ENCODE peak calls at places on chromosomes 5 and 9, in ten cellular contexts. One of them, this sample, is unnamed.

GRCh38 chr5:68730220-68731010 is 363.4 kb upstream of the SLC30A5 start:
- DNase-seq in activated T-cell treated with anti-CD3 and anti-CD28 coated beads for 1 hour: no peak
- DNase-seq in smooth muscle cell of the brain vasculature: peak
- DNase-seq in GDM1: no peak
- DNase-seq in CD4-positive, alpha-beta T cell: no peak
- DNase-seq in endothelial cell of umbilical vein: peak
- DNase-seq in B cell: no peak
- DNase-seq in hypothalamus: peak
- DNase-seq in RCC 7860: peak
- DNase-seq in nucleus accumbens: peak
- DNase-seq in this sample: no peak

GRCh38 chr5:145014109-145014508 is 821.0 kb downstream of the PRELID2 start:
- DNase-seq in hypothalamus: no peak
- DNase-seq in endothelial cell of umbilical vein: no peak
- DNase-seq in smooth muscle cell of the brain vasculature: no peak
- DNase-seq in activated T-cell treated with anti-CD3 and anti-CD28 coated beads for 1 hour: no peak
- DNase-seq in B cell: no peak
- DNase-seq in RCC 7860: no peak
- DNase-seq in nucleus accumbens: no peak
- DNase-seq in CD4-positive, alpha-beta T cell: no peak
- DNase-seq in GDM1: no peak
- DNase-seq in this sample: no peak

GRCh38 chr9:265209-265900 is 50.7 kb downstream of the DOCK8 start:
- DNase-seq in activated T-cell treated with anti-CD3 and anti-CD28 coated beads for 1 hour: no peak
- DNase-seq in RCC 7860: no peak
- DNase-seq in nucleus accumbens: no peak
- DNase-seq in smooth muscle cell of the brain vasculature: no peak
- DNase-seq in CD4-positive, alpha-beta T cell: no peak
- DNase-seq in GDM1: no peak
- DNase-seq in B cell: no peak
- DNase-seq in endothelial cell of umbilical vein: no peak
- DNase-seq in hypothalamus: no peak
- DNase-seq in this sample: no peak

GRCh38 chr9:75188756-75189155 is 100.4 kb downstream of the OSTF1 start:
- DNase-seq in hypothalamus: no peak
- DNase-seq in nucleus accumbens: no peak
- DNase-seq in CD4-positive, alpha-beta T cell: no peak
- DNase-seq in endothelial cell of umbilical vein: no peak
- DNase-seq in smooth muscle cell of the brain vasculature: no peak
- DNase-seq in RCC 7860: no peak
- DNase-seq in B cell: no peak
- DNase-seq in activated T-cell treated with anti-CD3 and anti-CD28 coated beads for 1 hour: no peak
- DNase-seq in GDM1: no peak
- DNase-seq in this sample: no peak

GRCh38 chr5:76283670-76284069 is 119.4 kb upstream of the IQGAP2 start:
- DNase-seq in activated T-cell treated with anti-CD3 and anti-CD28 coated beads for 1 hour: no peak
- DNase-seq in GDM1: no peak
- DNase-seq in hypothalamus: no peak
- DNase-seq in CD4-positive, alpha-beta T cell: no peak
- DNase-seq in nucleus accumbens: no peak
- DNase-seq in RCC 7860: no peak
- DNase-seq in smooth muscle cell of the brain vasculature: no peak
- DNase-seq in B cell: no peak
- DNase-seq in endothelial cell of umbilical vein: no peak
- DNase-seq in this sample: no peak

GRCh38 chr5:68405026-68405684 is 189.6 kb downstream of the PIK3R1 start:
- DNase-seq in GDM1: no peak
- DNase-seq in B cell: no peak
- DNase-seq in endothelial cell of umbilical vein: no peak
- DNase-seq in activated T-cell treated with anti-CD3 and anti-CD28 coated beads for 1 hour: no peak
- DNase-seq in nucleus accumbens: no peak
- DNase-seq in RCC 7860: peak
- DNase-seq in hypothalamus: no peak
- DNase-seq in smooth muscle cell of the brain vasculature: no peak
- DNase-seq in CD4-positive, alpha-beta T cell: no peak
- DNase-seq in this sample: no peak

GRCh38 chr5:174972291-174972690 is 247.9 kb downstream of the MSX2 start:
- DNase-seq in smooth muscle cell of the brain vasculature: no peak
- DNase-seq in B cell: no peak
- DNase-seq in GDM1: no peak
- DNase-seq in activated T-cell treated with anti-CD3 and anti-CD28 coated beads for 1 hour: no peak
- DNase-seq in endothelial cell of umbilical vein: no peak
- DNase-seq in CD4-positive, alpha-beta T cell: no peak
- DNase-seq in nucleus accumbens: no peak
- DNase-seq in hypothalamus: no peak
- DNase-seq in RCC 7860: no peak
- DNase-seq in this sample: no peak

GRCh38 chr5:84370176-84370575 is 14.5 kb downstream of the EDIL3 start:
- DNase-seq in GDM1: no peak
- DNase-seq in RCC 7860: no peak
- DNase-seq in endothelial cell of umbilical vein: no peak
- DNase-seq in B cell: no peak
- DNase-seq in hypothalamus: no peak
- DNase-seq in smooth muscle cell of the brain vasculature: no peak
- DNase-seq in CD4-positive, alpha-beta T cell: no peak
- DNase-seq in activated T-cell treated with anti-CD3 and anti-CD28 coated beads for 1 hour: no peak
- DNase-seq in nucleus accumbens: no peak
- DNase-seq in this sample: no peak

GRCh38 chr5:176844706-176845391 is 34.5 kb downstream of the UNC5A start:
- DNase-seq in smooth muscle cell of the brain vasculature: no peak
- DNase-seq in CD4-positive, alpha-beta T cell: no peak
- DNase-seq in activated T-cell treated with anti-CD3 and anti-CD28 coated beads for 1 hour: no peak
- DNase-seq in endothelial cell of umbilical vein: no peak
- DNase-seq in nucleus accumbens: no peak
- DNase-seq in GDM1: no peak
- DNase-seq in RCC 7860: peak
- DNase-seq in hypothalamus: no peak
- DNase-seq in B cell: no peak
- DNase-seq in this sample: no peak

GRCh38 chr9:85408494-85408893 is 333.3 kb downstream of the AGTPBP1 start:
- DNase-seq in GDM1: no peak
- DNase-seq in smooth muscle cell of the brain vasculature: no peak
- DNase-seq in activated T-cell treated with anti-CD3 and anti-CD28 coated beads for 1 hour: no peak
- DNase-seq in nucleus accumbens: no peak
- DNase-seq in CD4-positive, alpha-beta T cell: no peak
- DNase-seq in endothelial cell of umbilical vein: no peak
- DNase-seq in RCC 7860: no peak
- DNase-seq in hypothalamus: no peak
- DNase-seq in B cell: no peak
- DNase-seq in this sample: no peak

GRCh38 chr5:73488806-73489205 is 9.4 kb upstream of the BTF3 start:
- DNase-seq in hypothalamus: no peak
- DNase-seq in CD4-positive, alpha-beta T cell: no peak
- DNase-seq in activated T-cell treated with anti-CD3 and anti-CD28 coated beads for 1 hour: no peak
- DNase-seq in RCC 7860: no peak
- DNase-seq in endothelial cell of umbilical vein: no peak
- DNase-seq in GDM1: no peak
- DNase-seq in B cell: no peak
- DNase-seq in smooth muscle cell of the brain vasculature: no peak
- DNase-seq in nucleus accumbens: no peak
- DNase-seq in this sample: no peak

GRCh38 chr9:1434082-1434481 is 383.9 kb downstream of the DMRT2 start:
- DNase-seq in GDM1: no peak
- DNase-seq in hypothalamus: no peak
- DNase-seq in endothelial cell of umbilical vein: no peak
- DNase-seq in activated T-cell treated with anti-CD3 and anti-CD28 coated beads for 1 hour: no peak
- DNase-seq in B cell: no peak
- DNase-seq in RCC 7860: no peak
- DNase-seq in smooth muscle cell of the brain vasculature: no peak
- DNase-seq in nucleus accumbens: no peak
- DNase-seq in CD4-positive, alpha-beta T cell: no peak
- DNase-seq in this sample: no peak

GRCh38 chr5:13540154-13540815 is 404.2 kb downstream of the DNAH5 start:
- DNase-seq in B cell: no peak
- DNase-seq in GDM1: no peak
- DNase-seq in endothelial cell of umbilical vein: no peak
- DNase-seq in RCC 7860: no peak
- DNase-seq in nucleus accumbens: no peak
- DNase-seq in activated T-cell treated with anti-CD3 and anti-CD28 coated beads for 1 hour: no peak
- DNase-seq in CD4-positive, alpha-beta T cell: no peak
- DNase-seq in hypothalamus: no peak
- DNase-seq in smooth muscle cell of the brain vasculature: no peak
- DNase-seq in this sample: no peak

GRCh38 chr5:129460121-129460950 is at the start of gene ADAMTS19:
- DNase-seq in smooth muscle cell of the brain vasculature: no peak
- DNase-seq in CD4-positive, alpha-beta T cell: no peak
- DNase-seq in endothelial cell of umbilical vein: peak
- DNase-seq in nucleus accumbens: peak
- DNase-seq in activated T-cell treated with anti-CD3 and anti-CD28 coated beads for 1 hour: no peak
- DNase-seq in hypothalamus: peak
- DNase-seq in GDM1: no peak
- DNase-seq in B cell: no peak
- DNase-seq in RCC 7860: no peak
- DNase-seq in this sample: no peak

This sample was measured in naive thymus-derived CD8-positive, alpha-beta T cell.